ENCODE peak calls at places on chromosomes 16 and 17, in six cellular contexts. B is stomach, N is activated B cell treated with CpG ODN at 0.5 μM for 24 hours, K is prostate gland, T is AG09319, X is mesothelial cell of epicardium. O is an unnamed sample.

GRCh38 chr17:81712468-81713003 is 452 bp downstream of the SLC25A10 start:
- DNase-seq in B (peak), N (no peak), K (peak), T (no peak), X (no peak), O (peak)

GRCh38 chr16:2226245-2226793 is 2.9 kb downstream of the E4F1 start:
- DNase-seq in B (peak), N (no peak), K (no peak), T (no peak), X (no peak), O (no peak)

GRCh38 chr17:7583253-7584109 is at the start of gene MPDU1:
- DNase-seq in B (peak), N (peak), K (peak), T (peak), X (peak), O (peak)

GRCh38 chr16:2244301-2244700 is 7.1 kb downstream of the ECI1 start:
- DNase-seq in B (no peak), N (no peak), K (no peak), T (no peak), X (no peak), O (no peak)

GRCh38 chr17:35947156-35947585 is 3.7 kb upstream of the LYZL6 start:
- DNase-seq in B (peak), N (peak), K (no peak), T (no peak), X (no peak), O (peak)

GRCh38 chr16:85192736-85193493 is 80.6 kb upstream of the CIBAR2 start:
- DNase-seq in B (no peak), N (no peak), K (no peak), T (no peak), X (no peak), O (no peak)

GRCh38 chr17:75074532-75074931 is 13.2 kb upstream of the SLC16A5 start:
- DNase-seq in B (no peak), N (no peak), K (no peak), T (no peak), X (no peak), O (no peak)

GRCh38 chr17:80817861-80818260 is 173.8 kb upstream of the CHMP6 start:
- DNase-seq in B (no peak), N (no peak), K (no peak), T (no peak), X (no peak), O (no peak)

GRCh38 chr16:11973065-11973464 is 3.5 kb upstream of the SNX29 start:
- DNase-seq in B (no peak), N (no peak), K (no peak), T (no peak), X (no peak), O (no peak)

GRCh38 chr17:31537558-31537957 is 146.1 kb downstream of the RAB11FIP4 start:
- DNase-seq in B (peak), N (no peak), K (peak), T (no peak), X (no peak), O (no peak)

GRCh38 chr17:49920370-49920769 is 48.6 kb upstream of the DLX4 start:
- DNase-seq in B (no peak), N (no peak), K (no peak), T (no peak), X (no peak), O (no peak)

GRCh38 chr17:75783803-75784472 is 668 bp upstream of the UNK start:
- DNase-seq in B (peak), N (no peak), K (no peak), T (no peak), X (no peak), O (no peak)

GRCh38 chr16:57372372-57373116 is at the start of gene CX3CL1:
- DNase-seq in B (peak), N (no peak), K (peak), T (no peak), X (peak), O (no peak)

GRCh38 chr16:31487720-31488629 is 5.1 kb downstream of the SLC5A2 start:
- DNase-seq in B (peak), N (peak), K (peak), T (no peak), X (no peak), O (peak)

GRCh38 chr17:79563237-79564013 is 47.4 kb downstream of the RBFOX3 start:
- DNase-seq in B (no peak), N (no peak), K (no peak), T (no peak), X (no peak), O (no peak)

GRCh38 chr16:81593481-81593880 is 148.9 kb downstream of the CMIP start:
- DNase-seq in B (no peak), N (no peak), K (no peak), T (no peak), X (no peak), O (no peak)

GRCh38 chr16:81921415-81921814 is 89.9 kb downstream of the SDR42E1 start:
- DNase-seq in B (peak), N (no peak), K (no peak), T (no peak), X (no peak), O (no peak)

GRCh38 chr17:78661092-78661770 is 84.0 kb upstream of the DNAH17 start:
- DNase-seq in B (no peak), N (no peak), K (no peak), T (no peak), X (no peak), O (no peak)

GRCh38 chr16:49608801-49609200 is 235.2 kb downstream of the C16orf78 start:
- DNase-seq in B (no peak), N (no peak), K (no peak), T (no peak), X (no peak), O (no peak)

DNA sequence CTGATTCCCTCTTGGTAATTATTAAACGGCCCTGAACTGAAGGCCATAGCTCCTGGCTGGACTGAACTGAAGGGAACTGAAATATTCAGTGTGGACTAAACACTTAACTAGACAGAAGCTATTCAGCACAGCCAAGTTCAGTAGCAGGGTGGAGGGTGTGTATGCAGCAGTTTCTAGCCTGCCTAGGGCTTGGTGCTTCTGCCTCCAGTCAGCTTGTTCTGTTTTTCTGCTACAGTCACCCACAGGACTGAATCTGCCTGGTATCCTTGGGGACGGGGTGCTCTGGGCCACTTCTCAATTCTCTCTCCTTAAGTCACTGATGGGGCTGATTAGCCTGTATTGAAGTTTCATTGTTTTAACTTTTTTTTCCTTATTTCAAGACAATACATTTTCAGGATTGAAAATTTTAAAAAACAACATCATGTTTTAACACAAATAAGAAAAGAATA is 77.1 kb downstream of the WWP2 start:
- DNase-seq in B (no peak), N (no peak), K (no peak), T (no peak), X (no peak), O (no peak)
- TF ChIP-seq CTCF in B (no peak), N (no peak), K (no peak), T (no peak), X (no peak), O (no peak)

GRCh38 chr17:17722081-17722905 is 41.0 kb downstream of the RAI1 start:
- DNase-seq in B (no peak), N (no peak), K (no peak), T (no peak), X (no peak), O (peak)
- TF ChIP-seq CTCF in B (no peak), N (no peak), K (no peak), T (no peak), X (no peak), O (no peak)

GRCh38 chr16:53212899-53213235 is 158.1 kb downstream of the CHD9 start:
- DNase-seq in B (no peak), N (no peak), K (no peak), T (no peak), X (no peak), O (no peak)

GRCh38 chr16:53211253-53211652 is 156.5 kb downstream of the CHD9 start:
- DNase-seq in B (no peak), N (no peak), K (no peak), T (no peak), X (no peak), O (no peak)

GRCh38 chr16:53209489-53209888 is 154.7 kb downstream of the CHD9 start:
- DNase-seq in B (no peak), N (no peak), K (no peak), T (no peak), X (no peak), O (no peak)

GRCh38 chr16:53213542-53213941 is 158.8 kb downstream of the CHD9 start:
- DNase-seq in B (no peak), N (no peak), K (no peak), T (no peak), X (no peak), O (no peak)

GRCh38 chr16:53207810-53208752 is 153.3 kb downstream of the CHD9 start:
- DNase-seq in B (peak), N (no peak), K (peak), T (peak), X (no peak), O (peak)
- TF ChIP-seq CTCF in B (peak), N (no peak), K (peak), T (peak), X (no peak), O (peak)

GRCh38 chr17:2484876-2485275 is 26.8 kb downstream of the METTL16 start:
- DNase-seq in B (no peak), N (no peak), K (peak), T (no peak), X (no peak), O (no peak)
- TF ChIP-seq CTCF in B (no peak), N (no peak), K (peak), T (no peak), X (no peak), O (no peak)

DNA sequence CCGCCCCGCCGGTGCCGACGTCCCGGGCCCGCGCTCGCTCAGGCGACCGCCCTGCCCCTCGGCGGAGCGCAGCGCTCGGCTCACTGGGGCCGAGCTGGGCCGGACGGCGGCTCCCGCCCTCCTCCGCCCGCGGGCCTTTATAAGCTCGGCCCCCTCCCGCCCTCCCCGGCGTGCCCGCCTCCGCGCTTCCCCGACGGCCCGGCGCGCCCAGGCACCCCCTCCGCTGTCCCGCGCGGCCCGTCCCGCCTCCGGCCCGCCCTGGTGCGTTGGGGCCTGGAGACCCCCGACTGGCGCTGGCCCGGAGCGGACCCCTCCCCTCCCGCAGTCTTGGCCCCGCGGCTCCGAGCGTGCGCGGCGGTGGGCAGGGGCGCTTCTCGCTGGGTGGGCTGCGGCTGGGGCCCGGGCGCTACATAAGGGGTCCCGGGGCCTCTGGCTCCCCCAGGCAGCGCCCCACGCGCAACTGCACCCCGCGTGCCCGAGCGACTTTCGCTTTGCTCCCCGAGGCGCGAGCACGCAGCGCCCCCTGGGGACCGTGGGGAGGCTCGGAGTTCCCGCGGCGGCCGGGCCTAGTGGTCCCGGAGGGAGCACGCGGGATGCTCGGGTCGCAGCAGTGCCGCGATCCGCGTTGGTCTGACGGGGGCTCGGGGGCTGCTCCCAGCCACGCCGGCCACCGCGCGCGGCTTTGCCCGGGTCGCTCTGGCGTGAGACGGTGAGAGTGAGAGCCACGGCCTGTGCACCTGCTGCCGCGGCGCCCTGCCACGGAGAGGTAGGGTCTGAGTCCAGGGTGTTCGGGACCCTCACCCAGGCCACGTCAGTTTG is at the start of gene PIEZO1:
- DNase-seq in B (peak), N (peak), K (peak), T (no peak), X (peak), O (peak)
- TF ChIP-seq CTCF in B (peak), N (no peak), K (peak), T (peak), X (peak), O (peak)

DNA sequence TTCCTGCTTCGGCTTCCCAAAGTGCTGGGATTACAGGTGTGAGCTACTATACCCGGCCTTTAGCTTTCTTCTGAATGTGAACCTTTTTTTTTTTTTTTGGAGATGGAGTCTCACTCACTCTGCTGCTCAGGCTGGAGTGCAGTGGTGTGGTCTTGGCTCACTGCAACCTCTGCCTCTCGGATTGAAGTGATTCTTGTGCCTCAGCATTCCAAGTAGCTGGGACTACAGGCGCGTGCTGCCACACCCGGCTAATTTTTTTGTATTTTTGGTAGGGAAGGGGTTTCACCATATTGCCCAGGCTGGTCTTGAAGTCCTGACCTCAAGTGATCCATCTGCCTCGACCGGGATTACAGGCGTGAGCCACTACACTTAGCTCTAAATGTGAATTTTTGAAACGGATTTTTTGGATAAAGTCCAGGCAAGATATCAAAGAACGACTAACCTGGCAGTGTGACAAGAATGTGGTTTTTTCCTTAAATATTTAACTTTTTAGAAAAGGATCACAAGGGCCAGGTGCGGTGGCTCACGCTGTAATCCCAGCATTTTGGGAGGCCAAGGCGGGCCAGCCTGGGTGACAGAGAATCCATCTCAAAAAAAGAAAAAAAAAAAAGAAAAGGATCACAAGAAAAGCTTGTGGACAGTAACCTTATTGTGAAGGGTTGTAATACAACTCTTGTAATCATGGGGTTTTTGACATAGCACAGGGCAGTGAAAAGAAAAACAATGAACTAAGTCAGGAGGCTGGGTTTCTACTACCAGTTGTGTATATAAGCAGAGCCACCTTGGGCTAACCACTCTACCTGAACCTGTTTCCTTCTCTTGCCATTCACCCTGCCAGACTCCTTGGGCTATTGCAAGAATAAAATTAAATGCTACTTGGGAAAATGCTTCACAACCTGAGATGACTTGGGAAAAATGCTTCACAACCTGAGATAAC is 6.2 kb downstream of the BRCA1 start:
- DNase-seq in B (no peak), N (no peak), K (no peak), T (no peak), X (no peak), O (no peak)
- TF ChIP-seq CTCF in B (no peak), N (no peak), K (no peak), T (no peak), X (no peak), O (no peak)

GRCh38 chr17:3723188-3723555 is 531 bp upstream of the HASPIN start:
- DNase-seq in B (no peak), N (no peak), K (no peak), T (no peak), X (no peak), O (no peak)
- TF ChIP-seq CTCF in B (no peak), N (no peak), K (no peak), T (no peak), X (no peak), O (no peak)

DNA sequence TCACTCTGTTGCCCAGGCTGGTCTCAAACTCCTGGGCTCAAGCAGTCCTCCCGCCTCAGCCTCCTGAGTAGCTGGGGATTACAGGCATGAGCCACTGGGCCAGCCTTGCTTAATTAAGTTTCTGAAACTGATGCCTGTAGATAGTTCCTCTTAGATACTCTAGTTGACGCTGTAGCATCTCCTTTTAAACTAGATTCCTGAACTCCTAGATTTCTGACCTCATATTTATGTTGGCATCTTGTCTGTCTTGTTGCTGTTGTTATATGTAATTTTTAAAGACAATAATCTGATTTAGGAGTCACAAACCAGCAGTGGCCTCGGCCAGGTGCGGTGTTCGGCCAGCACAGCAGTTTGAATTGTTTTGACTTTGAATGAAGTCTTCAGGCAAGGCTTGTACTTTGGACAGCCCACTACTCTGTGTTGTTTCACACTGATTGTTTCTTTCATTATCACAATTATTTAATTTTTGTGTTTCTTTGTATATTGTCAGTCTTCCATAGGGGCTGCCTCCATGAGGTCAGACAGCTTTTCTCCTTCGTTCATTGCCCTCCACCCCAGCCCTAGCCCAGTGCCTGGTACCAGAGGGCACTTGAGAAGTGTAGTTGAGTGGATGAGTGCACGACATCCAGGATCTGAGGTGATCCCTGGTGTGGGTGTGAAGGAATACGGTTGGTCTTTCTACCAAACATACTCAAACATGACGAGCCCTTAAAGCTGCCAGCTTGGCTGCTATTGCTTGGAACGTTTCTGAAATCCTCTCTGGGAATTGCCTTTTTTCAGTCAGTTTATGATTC is 37.7 kb downstream of the DHRS7B start:
- DNase-seq in B (no peak), N (no peak), K (no peak), T (no peak), X (no peak), O (no peak)
- TF ChIP-seq CTCF in B (no peak), N (no peak), K (no peak), T (no peak), X (no peak), O (no peak)

GRCh38 chr16:17431904-17432625 is 38.7 kb downstream of the XYLT1 start:
- DNase-seq in B (no peak), N (no peak), K (no peak), T (no peak), X (no peak), O (no peak)
- TF ChIP-seq CTCF in B (no peak), N (no peak), K (no peak), T (no peak), X (peak), O (no peak)

DNA sequence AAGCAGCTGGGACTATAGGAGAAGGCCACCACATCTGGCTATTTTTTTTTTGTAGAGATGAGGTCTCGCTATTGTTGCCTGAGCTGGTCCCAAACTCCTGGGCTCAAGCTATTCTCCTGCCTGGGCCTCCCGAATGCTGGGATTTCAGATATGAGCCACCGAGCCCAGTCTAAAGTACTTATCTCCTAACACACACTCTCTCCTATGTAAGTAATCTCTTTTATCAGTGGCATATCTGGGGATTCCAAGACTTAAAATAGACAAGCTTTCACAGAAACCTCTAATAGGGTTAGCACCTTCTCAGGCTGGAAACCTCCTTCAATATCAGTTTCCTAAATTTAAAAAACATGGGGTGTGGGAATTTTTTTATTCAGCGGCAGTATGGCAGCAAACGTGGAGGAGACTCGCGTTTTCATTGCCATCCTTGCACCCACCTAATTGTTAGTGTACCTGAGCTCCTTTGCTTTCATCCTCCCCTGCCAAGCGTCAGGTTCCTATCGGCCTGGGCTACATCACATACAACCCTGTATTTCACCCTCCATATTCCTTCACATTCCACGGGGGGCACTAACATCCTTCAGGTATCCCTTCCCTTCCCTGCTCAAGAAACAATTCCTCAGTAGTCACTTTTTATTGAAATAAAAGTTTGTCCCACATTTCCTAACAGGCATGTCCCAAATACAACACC is 1.1 kb downstream of the EZH1 start:
- DNase-seq in B (no peak), N (no peak), K (no peak), T (no peak), X (no peak), O (no peak)
- TF ChIP-seq CTCF in B (no peak), N (no peak), K (no peak), T (no peak), X (no peak), O (no peak)

O was measured in GM20000.